ENCODE peak calls at places on chromosomes 13 and 19, in ten cellular contexts. One of them, this sample, is unnamed.

GRCh38 chr13:24261566-24261965 is 47.8 kb upstream of the C1QTNF9 start:
- DNase-seq in activated T-helper 9 cell treated with anti-CD3 and anti-CD28 coated beads, Interleukin-2, amount 50 U/mL, for 16 hours: no peak
- DNase-seq in GM04503: no peak
- DNase-seq in kidney tubule cell: peak; percentile 28
- DNase-seq in head of caudate nucleus: no peak
- DNase-seq in NCI-H2029 treated with DMSO at 0.1 percent for 48 hours: no peak
- DNase-seq in GM23248: no peak
- DNase-seq in heart right ventricle: no peak
- DNase-seq in hippocampal formation: no peak
- DNase-seq in AG04450: no peak
- DNase-seq in this sample: peak; percentile 70

GRCh38 chr19:3413796-3414327 is 47.5 kb downstream of the NFIC start:
- DNase-seq in AG04450: no peak
- DNase-seq in kidney tubule cell: no peak
- DNase-seq in GM04503: no peak
- DNase-seq in NCI-H2029 treated with DMSO at 0.1 percent for 48 hours: peak; percentile 93
- DNase-seq in heart right ventricle: no peak
- DNase-seq in hippocampal formation: no peak
- DNase-seq in activated T-helper 9 cell treated with anti-CD3 and anti-CD28 coated beads, Interleukin-2, amount 50 U/mL, for 16 hours: no peak
- DNase-seq in GM23248: peak; percentile 32
- DNase-seq in head of caudate nucleus: no peak
- DNase-seq in this sample: no peak

GRCh38 chr19:6890421-6890913 is 3.1 kb downstream of the ADGRE1 start:
- DNase-seq in head of caudate nucleus: no peak
- DNase-seq in GM23248: no peak
- DNase-seq in kidney tubule cell: no peak
- DNase-seq in NCI-H2029 treated with DMSO at 0.1 percent for 48 hours: no peak
- DNase-seq in GM04503: no peak
- DNase-seq in heart right ventricle: no peak
- DNase-seq in AG04450: no peak
- DNase-seq in hippocampal formation: no peak
- DNase-seq in activated T-helper 9 cell treated with anti-CD3 and anti-CD28 coated beads, Interleukin-2, amount 50 U/mL, for 16 hours: no peak
- DNase-seq in this sample: peak; percentile 29

GRCh38 chr13:50094615-50095293 is 79.5 kb downstream of the KCNRG start:
- DNase-seq in head of caudate nucleus: no peak
- DNase-seq in GM04503: no peak
- DNase-seq in hippocampal formation: no peak
- DNase-seq in NCI-H2029 treated with DMSO at 0.1 percent for 48 hours: no peak
- DNase-seq in activated T-helper 9 cell treated with anti-CD3 and anti-CD28 coated beads, Interleukin-2, amount 50 U/mL, for 16 hours: no peak
- DNase-seq in heart right ventricle: no peak
- DNase-seq in kidney tubule cell: peak; percentile 45
- DNase-seq in GM23248: peak; percentile 42
- DNase-seq in AG04450: no peak
- DNase-seq in this sample: no peak

GRCh38 chr19:29759359-29759758 is 44.3 kb upstream of the C19orf12 start:
- DNase-seq in GM04503: no peak
- DNase-seq in kidney tubule cell: no peak
- DNase-seq in hippocampal formation: no peak
- DNase-seq in heart right ventricle: no peak
- DNase-seq in NCI-H2029 treated with DMSO at 0.1 percent for 48 hours: no peak
- DNase-seq in AG04450: no peak
- DNase-seq in activated T-helper 9 cell treated with anti-CD3 and anti-CD28 coated beads, Interleukin-2, amount 50 U/mL, for 16 hours: no peak
- DNase-seq in GM23248: no peak
- DNase-seq in head of caudate nucleus: no peak
- DNase-seq in this sample: no peak

GRCh38 chr19:35216833-35217707 is 11.5 kb downstream of the FAM187B start:
- DNase-seq in NCI-H2029 treated with DMSO at 0.1 percent for 48 hours: no peak
- DNase-seq in activated T-helper 9 cell treated with anti-CD3 and anti-CD28 coated beads, Interleukin-2, amount 50 U/mL, for 16 hours: no peak
- DNase-seq in head of caudate nucleus: no peak
- DNase-seq in heart right ventricle: peak; percentile 49
- DNase-seq in AG04450: no peak
- DNase-seq in GM23248: no peak
- DNase-seq in kidney tubule cell: peak; percentile 22
- DNase-seq in hippocampal formation: no peak
- DNase-seq in GM04503: no peak
- DNase-seq in this sample: peak; percentile 33

GRCh38 chr19:45852145-45852750 is 10.7 kb downstream of the SYMPK start:
- DNase-seq in GM23248: peak; percentile 39
- DNase-seq in kidney tubule cell: peak; percentile 8
- DNase-seq in hippocampal formation: no peak
- DNase-seq in AG04450: no peak
- DNase-seq in head of caudate nucleus: no peak
- DNase-seq in activated T-helper 9 cell treated with anti-CD3 and anti-CD28 coated beads, Interleukin-2, amount 50 U/mL, for 16 hours: no peak
- DNase-seq in NCI-H2029 treated with DMSO at 0.1 percent for 48 hours: no peak
- DNase-seq in GM04503: no peak
- DNase-seq in heart right ventricle: no peak
- DNase-seq in this sample: no peak

GRCh38 chr13:97367016-97367415 is 67.0 kb upstream of the RAP2A start:
- DNase-seq in kidney tubule cell: peak; percentile 60
- DNase-seq in hippocampal formation: no peak
- DNase-seq in AG04450: no peak
- DNase-seq in GM23248: peak; percentile 64
- DNase-seq in head of caudate nucleus: no peak
- DNase-seq in NCI-H2029 treated with DMSO at 0.1 percent for 48 hours: no peak
- DNase-seq in heart right ventricle: no peak
- DNase-seq in activated T-helper 9 cell treated with anti-CD3 and anti-CD28 coated beads, Interleukin-2, amount 50 U/mL, for 16 hours: no peak
- DNase-seq in GM04503: no peak
- DNase-seq in this sample: no peak

GRCh38 chr19:12623361-12624031 is 12.8 kb downstream of the ZNF791 start:
- DNase-seq in kidney tubule cell: no peak
- DNase-seq in heart right ventricle: no peak
- DNase-seq in GM23248: peak; percentile 41
- DNase-seq in GM04503: no peak
- DNase-seq in activated T-helper 9 cell treated with anti-CD3 and anti-CD28 coated beads, Interleukin-2, amount 50 U/mL, for 16 hours: no peak
- DNase-seq in head of caudate nucleus: no peak
- DNase-seq in NCI-H2029 treated with DMSO at 0.1 percent for 48 hours: no peak
- DNase-seq in hippocampal formation: no peak
- DNase-seq in AG04450: no peak
- DNase-seq in this sample: no peak

GRCh38 chr19:48290341-48290922 is 20.6 kb downstream of the ZNF114 start:
- DNase-seq in heart right ventricle: no peak
- DNase-seq in NCI-H2029 treated with DMSO at 0.1 percent for 48 hours: no peak
- DNase-seq in kidney tubule cell: peak; percentile 53
- DNase-seq in GM23248: peak; percentile 70
- DNase-seq in GM04503: no peak
- DNase-seq in head of caudate nucleus: no peak
- DNase-seq in AG04450: no peak
- DNase-seq in activated T-helper 9 cell treated with anti-CD3 and anti-CD28 coated beads, Interleukin-2, amount 50 U/mL, for 16 hours: no peak
- DNase-seq in hippocampal formation: no peak
- DNase-seq in this sample: no peak

GRCh38 chr13:90201676-90202425 is 1145.6 kb upstream of the MIR17HG start:
- DNase-seq in head of caudate nucleus: no peak
- DNase-seq in activated T-helper 9 cell treated with anti-CD3 and anti-CD28 coated beads, Interleukin-2, amount 50 U/mL, for 16 hours: no peak
- DNase-seq in hippocampal formation: no peak
- DNase-seq in kidney tubule cell: no peak
- DNase-seq in NCI-H2029 treated with DMSO at 0.1 percent for 48 hours: no peak
- DNase-seq in heart right ventricle: peak; percentile 7
- DNase-seq in GM23248: peak; percentile 66
- DNase-seq in GM04503: no peak
- DNase-seq in AG04450: no peak
- DNase-seq in this sample: no peak

GRCh38 chr13:47904891-47905290 is 96.2 kb downstream of the SUCLA2 start:
- DNase-seq in GM23248: no peak
- DNase-seq in NCI-H2029 treated with DMSO at 0.1 percent for 48 hours: no peak
- DNase-seq in GM04503: no peak
- DNase-seq in hippocampal formation: no peak
- DNase-seq in head of caudate nucleus: no peak
- DNase-seq in kidney tubule cell: no peak
- DNase-seq in heart right ventricle: no peak
- DNase-seq in activated T-helper 9 cell treated with anti-CD3 and anti-CD28 coated beads, Interleukin-2, amount 50 U/mL, for 16 hours: no peak
- DNase-seq in AG04450: no peak
- DNase-seq in this sample: no peak

GRCh38 chr13:20045946-20046548 is 87.5 kb downstream of the ZMYM2 start:
- DNase-seq in AG04450: no peak
- DNase-seq in GM04503: no peak
- DNase-seq in kidney tubule cell: peak; percentile 39
- DNase-seq in GM23248: no peak
- DNase-seq in hippocampal formation: no peak
- DNase-seq in heart right ventricle: no peak
- DNase-seq in activated T-helper 9 cell treated with anti-CD3 and anti-CD28 coated beads, Interleukin-2, amount 50 U/mL, for 16 hours: no peak
- DNase-seq in head of caudate nucleus: no peak
- DNase-seq in NCI-H2029 treated with DMSO at 0.1 percent for 48 hours: no peak
- DNase-seq in this sample: no peak

GRCh38 chr13:44272692-44273091 is 100.9 kb upstream of the SERP2 start:
- DNase-seq in AG04450: no peak
- DNase-seq in heart right ventricle: no peak
- DNase-seq in NCI-H2029 treated with DMSO at 0.1 percent for 48 hours: no peak
- DNase-seq in head of caudate nucleus: no peak
- DNase-seq in GM23248: peak; percentile 58
- DNase-seq in GM04503: no peak
- DNase-seq in kidney tubule cell: no peak
- DNase-seq in hippocampal formation: no peak
- DNase-seq in activated T-helper 9 cell treated with anti-CD3 and anti-CD28 coated beads, Interleukin-2, amount 50 U/mL, for 16 hours: no peak
- DNase-seq in this sample: no peak

GRCh38 chr19:45352914-45353796 is 12.6 kb downstream of the KLC3 start:
- DNase-seq in GM23248: no peak
- DNase-seq in activated T-helper 9 cell treated with anti-CD3 and anti-CD28 coated beads, Interleukin-2, amount 50 U/mL, for 16 hours: no peak
- DNase-seq in NCI-H2029 treated with DMSO at 0.1 percent for 48 hours: no peak
- DNase-seq in kidney tubule cell: no peak
- DNase-seq in head of caudate nucleus: no peak
- DNase-seq in AG04450: no peak
- DNase-seq in heart right ventricle: no peak
- DNase-seq in GM04503: no peak
- DNase-seq in hippocampal formation: no peak
- DNase-seq in this sample: no peak

GRCh38 chr13:59303433-59303832 is 860.3 kb downstream of the DIAPH3 start:
- DNase-seq in kidney tubule cell: no peak
- DNase-seq in activated T-helper 9 cell treated with anti-CD3 and anti-CD28 coated beads, Interleukin-2, amount 50 U/mL, for 16 hours: no peak
- DNase-seq in GM04503: no peak
- DNase-seq in NCI-H2029 treated with DMSO at 0.1 percent for 48 hours: no peak
- DNase-seq in heart right ventricle: no peak
- DNase-seq in head of caudate nucleus: no peak
- DNase-seq in hippocampal formation: no peak
- DNase-seq in GM23248: no peak
- DNase-seq in AG04450: no peak
- DNase-seq in this sample: no peak

GRCh38 chr19:31534786-31535185 is 185.6 kb upstream of the TSHZ3 start:
- DNase-seq in GM23248: no peak
- DNase-seq in head of caudate nucleus: no peak
- DNase-seq in AG04450: no peak
- DNase-seq in NCI-H2029 treated with DMSO at 0.1 percent for 48 hours: no peak
- DNase-seq in GM04503: no peak
- DNase-seq in hippocampal formation: no peak
- DNase-seq in kidney tubule cell: no peak
- DNase-seq in heart right ventricle: no peak
- DNase-seq in activated T-helper 9 cell treated with anti-CD3 and anti-CD28 coated beads, Interleukin-2, amount 50 U/mL, for 16 hours: no peak
- DNase-seq in this sample: no peak

GRCh38 chr13:48235100-48235813 is 2.3 kb downstream of the ITM2B start:
- DNase-seq in kidney tubule cell: peak; percentile 61
- DNase-seq in activated T-helper 9 cell treated with anti-CD3 and anti-CD28 coated beads, Interleukin-2, amount 50 U/mL, for 16 hours: no peak
- DNase-seq in GM23248: peak; percentile 76
- DNase-seq in head of caudate nucleus: peak; percentile 38
- DNase-seq in GM04503: no peak
- DNase-seq in heart right ventricle: peak; percentile 37
- DNase-seq in NCI-H2029 treated with DMSO at 0.1 percent for 48 hours: no peak
- DNase-seq in hippocampal formation: peak; percentile 43
- DNase-seq in AG04450: no peak
- DNase-seq in this sample: no peak

GRCh38 chr19:42528354-42529247 is at the start of gene CEACAM1:
- DNase-seq in head of caudate nucleus: no peak
- DNase-seq in heart right ventricle: peak; percentile 51
- DNase-seq in kidney tubule cell: peak; percentile 64
- DNase-seq in GM23248: peak; percentile 12
- DNase-seq in NCI-H2029 treated with DMSO at 0.1 percent for 48 hours: peak; percentile 28
- DNase-seq in AG04450: no peak
- DNase-seq in hippocampal formation: no peak
- DNase-seq in GM04503: no peak
- DNase-seq in activated T-helper 9 cell treated with anti-CD3 and anti-CD28 coated beads, Interleukin-2, amount 50 U/mL, for 16 hours: peak; percentile 16
- DNase-seq in this sample: peak; percentile 54

GRCh38 chr13:45928843-45929242 is 77.3 kb upstream of the SIAH3 start:
- DNase-seq in GM23248: no peak
- DNase-seq in head of caudate nucleus: no peak
- DNase-seq in kidney tubule cell: peak; percentile 75
- DNase-seq in GM04503: no peak
- DNase-seq in AG04450: no peak
- DNase-seq in activated T-helper 9 cell treated with anti-CD3 and anti-CD28 coated beads, Interleukin-2, amount 50 U/mL, for 16 hours: no peak
- DNase-seq in hippocampal formation: no peak
- DNase-seq in heart right ventricle: no peak
- DNase-seq in NCI-H2029 treated with DMSO at 0.1 percent for 48 hours: peak; percentile 14
- DNase-seq in this sample: no peak

GRCh38 chr19:40254714-40255418 is 28.4 kb upstream of the CCNP start:
- DNase-seq in activated T-helper 9 cell treated with anti-CD3 and anti-CD28 coated beads, Interleukin-2, amount 50 U/mL, for 16 hours: no peak
- DNase-seq in GM23248: no peak
- DNase-seq in hippocampal formation: no peak
- DNase-seq in GM04503: no peak
- DNase-seq in head of caudate nucleus: no peak
- DNase-seq in kidney tubule cell: no peak
- DNase-seq in AG04450: no peak
- DNase-seq in heart right ventricle: no peak
- DNase-seq in NCI-H2029 treated with DMSO at 0.1 percent for 48 hours: no peak
- DNase-seq in this sample: no peak

GRCh38 chr13:30806784-30807183 is 71.4 kb downstream of the ALOX5AP start:
- DNase-seq in hippocampal formation: no peak
- DNase-seq in head of caudate nucleus: no peak
- DNase-seq in GM23248: peak; percentile 90
- DNase-seq in heart right ventricle: no peak
- DNase-seq in NCI-H2029 treated with DMSO at 0.1 percent for 48 hours: no peak
- DNase-seq in activated T-helper 9 cell treated with anti-CD3 and anti-CD28 coated beads, Interleukin-2, amount 50 U/mL, for 16 hours: no peak
- DNase-seq in AG04450: no peak
- DNase-seq in kidney tubule cell: peak; percentile 74
- DNase-seq in GM04503: peak; percentile 45
- DNase-seq in this sample: no peak

GRCh38 chr19:56125806-56126590 is 4.9 kb upstream of the ZNF787 start:
- DNase-seq in hippocampal formation: no peak
- DNase-seq in NCI-H2029 treated with DMSO at 0.1 percent for 48 hours: no peak
- DNase-seq in GM23248: no peak
- DNase-seq in activated T-helper 9 cell treated with anti-CD3 and anti-CD28 coated beads, Interleukin-2, amount 50 U/mL, for 16 hours: no peak
- DNase-seq in heart right ventricle: no peak
- DNase-seq in AG04450: no peak
- DNase-seq in head of caudate nucleus: no peak
- DNase-seq in kidney tubule cell: no peak
- DNase-seq in GM04503: no peak
- DNase-seq in this sample: no peak

GRCh38 chr19:14383556-14383897 is 2.3 kb downstream of the ADGRE5 start:
- DNase-seq in AG04450: no peak
- DNase-seq in head of caudate nucleus: no peak
- DNase-seq in GM23248: peak; percentile 51
- DNase-seq in GM04503: no peak
- DNase-seq in NCI-H2029 treated with DMSO at 0.1 percent for 48 hours: no peak
- DNase-seq in hippocampal formation: no peak
- DNase-seq in kidney tubule cell: no peak
- DNase-seq in heart right ventricle: peak; percentile 51
- DNase-seq in activated T-helper 9 cell treated with anti-CD3 and anti-CD28 coated beads, Interleukin-2, amount 50 U/mL, for 16 hours: no peak
- DNase-seq in this sample: no peak

GRCh38 chr19:31354919-31355318 is 5.7 kb upstream of the TSHZ3 start:
- DNase-seq in hippocampal formation: no peak
- DNase-seq in GM04503: no peak
- DNase-seq in head of caudate nucleus: no peak
- DNase-seq in kidney tubule cell: no peak
- DNase-seq in AG04450: no peak
- DNase-seq in activated T-helper 9 cell treated with anti-CD3 and anti-CD28 coated beads, Interleukin-2, amount 50 U/mL, for 16 hours: no peak
- DNase-seq in NCI-H2029 treated with DMSO at 0.1 percent for 48 hours: no peak
- DNase-seq in heart right ventricle: no peak
- DNase-seq in GM23248: no peak
- DNase-seq in this sample: no peak

GRCh38 chr13:40961224-40961623 is 57.9 kb downstream of the ELF1 start:
- DNase-seq in AG04450: no peak
- DNase-seq in hippocampal formation: no peak
- DNase-seq in head of caudate nucleus: no peak
- DNase-seq in kidney tubule cell: no peak
- DNase-seq in GM23248: no peak
- DNase-seq in activated T-helper 9 cell treated with anti-CD3 and anti-CD28 coated beads, Interleukin-2, amount 50 U/mL, for 16 hours: no peak
- DNase-seq in heart right ventricle: no peak
- DNase-seq in NCI-H2029 treated with DMSO at 0.1 percent for 48 hours: no peak
- DNase-seq in GM04503: no peak
- DNase-seq in this sample: no peak

This sample was measured in central memory CD4-positive, alpha-beta T cell.